ENCODE peak calls at places on chromosomes 5 and 9, in six cellular contexts. K is AG09309, F is MM.1S, L is WERI-Rb-1, X is cardiac fibroblast, E is GM12878. U is an unnamed sample.

GRCh38 chr5:126745259-126745992 is 31.5 kb upstream of the LMNB1 start:
- DNase-seq in K (no peak), F (no peak), L (no peak), X (no peak), E (no peak), U (no peak)

GRCh38 chr5:81189875-81190467 is 43.2 kb upstream of the CKMT2 start:
- DNase-seq in K (no peak), F (no peak), L (no peak), X (no peak), E (no peak), U (no peak)

GRCh38 chr5:67549947-67550346 is 353.3 kb upstream of the CD180 start:
- DNase-seq in K (no peak), F (no peak), L (no peak), X (no peak), E (no peak), U (no peak)

GRCh38 chr9:137717776-137718327 is 99.0 kb downstream of the EHMT1 start:
- DNase-seq in K (no peak), F (no peak), L (no peak), X (no peak), E (no peak), U (no peak)

GRCh38 chr9:124267271-124267807 is 9.6 kb downstream of the NEK6 start:
- DNase-seq in K (no peak), F (no peak), L (no peak), X (peak), E (no peak), U (no peak)

GRCh38 chr9:110189001-110189400 is 19.0 kb downstream of the C9orf152 start:
- DNase-seq in K (no peak), F (no peak), L (no peak), X (no peak), E (no peak), U (no peak)

GRCh38 chr5:159826351-159827222 is 89.7 kb upstream of the ADRA1B start:
- DNase-seq in K (peak), F (peak), L (no peak), X (peak), E (peak), U (peak)

GRCh38 chr5:34524123-34524522 is 132.0 kb upstream of the RAI14 start:
- DNase-seq in K (peak), F (no peak), L (no peak), X (peak), E (no peak), U (no peak)

GRCh38 chr5:65327582-65327981 is 154.1 kb downstream of the ADAMTS6 start:
- DNase-seq in K (no peak), F (no peak), L (no peak), X (peak), E (no peak), U (no peak)

GRCh38 chr9:119677811-119678530 is 308.7 kb upstream of the BRINP1 start:
- DNase-seq in K (no peak), F (no peak), L (peak), X (no peak), E (no peak), U (no peak)

GRCh38 chr5:167950126-167950721 is 341.2 kb upstream of the WWC1 start:
- DNase-seq in K (peak), F (no peak), L (no peak), X (peak), E (no peak), U (no peak)

GRCh38 chr9:69809304-69809863 is 11.2 kb upstream of the CFAP95 start:
- DNase-seq in K (no peak), F (no peak), L (peak), X (peak), E (no peak), U (no peak)

GRCh38 chr9:73034962-73035361 is 82.1 kb upstream of the ALDH1A1 start:
- DNase-seq in K (no peak), F (no peak), L (no peak), X (peak), E (no peak), U (no peak)

GRCh38 chr9:93955356-93956182 is 414 bp upstream of the BARX1 start:
- DNase-seq in K (no peak), F (no peak), L (peak), X (no peak), E (no peak), U (no peak)

GRCh38 chr5:177309351-177310191 is 2.1 kb downstream of the MXD3 start:
- DNase-seq in K (no peak), F (peak), L (peak), X (peak), E (no peak), U (peak)

GRCh38 chr5:39501403-39501802 is 76.6 kb upstream of the DAB2 start:
- DNase-seq in K (no peak), F (no peak), L (no peak), X (peak), E (no peak), U (no peak)

GRCh38 chr9:15310448-15310847 is 3.4 kb upstream of the TTC39B start:
- DNase-seq in K (no peak), F (no peak), L (no peak), X (no peak), E (no peak), U (no peak)

GRCh38 chr9:98894766-98895165 is 48.9 kb upstream of the COL15A1 start:
- DNase-seq in K (no peak), F (no peak), L (no peak), X (no peak), E (no peak), U (no peak)

GRCh38 chr9:116425244-116425643 is 261.9 kb upstream of the TRIM32 start:
- DNase-seq in K (no peak), F (no peak), L (no peak), X (no peak), E (no peak), U (no peak)

GRCh38 chr5:153456993-153457392 is 33.5 kb upstream of the GRIA1 start:
- DNase-seq in K (no peak), F (no peak), L (no peak), X (no peak), E (no peak), U (no peak)

GRCh38 chr9:123322771-123323481 is 33.1 kb upstream of the CRB2 start:
- DNase-seq in K (no peak), F (peak), L (no peak), X (no peak), E (no peak), U (peak)

GRCh38 chr9:35615981-35616680 is 2.1 kb downstream of the CD72 start:
- DNase-seq in K (no peak), F (no peak), L (no peak), X (no peak), E (no peak), U (no peak)

GRCh38 chr9:97981828-97982164 is 1.3 kb upstream of the ANP32B start:
- DNase-seq in K (no peak), F (no peak), L (no peak), X (no peak), E (no peak), U (no peak)

GRCh38 chr5:173472164-173472563 is 143.9 kb upstream of the STC2 start:
- DNase-seq in K (peak), F (no peak), L (no peak), X (peak), E (no peak), U (no peak)

GRCh38 chr5:31889131-31889561 is 250.2 kb downstream of the PDZD2 start:
- DNase-seq in K (no peak), F (no peak), L (peak), X (no peak), E (no peak), U (no peak)

GRCh38 chr9:136729144-136729543 is 13.6 kb downstream of the LCN10 start:
- DNase-seq in K (no peak), F (no peak), L (no peak), X (no peak), E (no peak), U (no peak)

GRCh38 chr5:115430374-115430773 is 114.2 kb downstream of the FEM1C start:
- DNase-seq in K (no peak), F (no peak), L (no peak), X (no peak), E (no peak), U (no peak)

GRCh38 chr5:53261245-53261644 is 151.7 kb upstream of the MOCS2 start:
- DNase-seq in K (no peak), F (no peak), L (no peak), X (peak), E (no peak), U (no peak)

GRCh38 chr5:157575096-157575872 is at the start of gene ADAM19:
- DNase-seq in K (no peak), F (no peak), L (peak), X (peak), E (no peak), U (peak)

GRCh38 chr5:109589983-109590382 is 99.7 kb upstream of the MAN2A1 start:
- DNase-seq in K (no peak), F (no peak), L (peak), X (peak), E (no peak), U (peak)

GRCh38 chr9:84170521-84171141 is 169.9 kb downstream of the SLC28A3 start:
- DNase-seq in K (peak), F (no peak), L (peak), X (peak), E (no peak), U (no peak)

GRCh38 chr9:128098017-128098935 is 29.3 kb downstream of the PTGES2 start:
- DNase-seq in K (peak), F (no peak), L (peak), X (peak), E (no peak), U (no peak)

GRCh38 chr9:124015661-124016131 is 4.1 kb downstream of the LHX2 start:
- DNase-seq in K (no peak), F (no peak), L (no peak), X (no peak), E (no peak), U (peak)

GRCh38 chr5:141510160-141510559 is 21.3 kb downstream of the PCDHGC5 start:
- DNase-seq in K (no peak), F (no peak), L (no peak), X (no peak), E (no peak), U (no peak)

GRCh38 chr5:64768358-64769312 is at the start of the genes CWC27 and SREK1IP1:
- DNase-seq in K (peak), F (peak), L (peak), X (peak), E (peak), U (peak)

GRCh38 chr9:112443200-112443599 is 43.4 kb upstream of the KIAA1958 start:
- DNase-seq in K (peak), F (peak), L (peak), X (peak), E (no peak), U (no peak)

GRCh38 chr9:136777359-136777758 is 13.0 kb upstream of the LCN15 start:
- DNase-seq in K (no peak), F (peak), L (no peak), X (no peak), E (no peak), U (no peak)

GRCh38 chr5:57592236-57592635 is 109.6 kb upstream of the ACTBL2 start:
- DNase-seq in K (no peak), F (no peak), L (no peak), X (no peak), E (no peak), U (no peak)

GRCh38 chr5:108356286-108356685 is 25.6 kb downstream of the FBXL17 start:
- DNase-seq in K (no peak), F (no peak), L (no peak), X (no peak), E (no peak), U (no peak)

GRCh38 chr5:108353087-108353486 is 28.8 kb downstream of the FBXL17 start:
- DNase-seq in K (no peak), F (no peak), L (no peak), X (no peak), E (no peak), U (no peak)
- TF ChIP-seq CTCF in K (no peak), F (no peak), L (no peak), X (no peak), E (no peak), U (no peak)

GRCh38 chr9:108911820-108912219 is 22.1 kb downstream of the ELP1 start:
- DNase-seq in K (no peak), F (no peak), L (no peak), X (no peak), E (no peak), U (no peak)
- TF ChIP-seq CTCF in K (no peak), F (no peak), L (no peak), X (no peak), E (no peak), U (no peak)

DNA sequence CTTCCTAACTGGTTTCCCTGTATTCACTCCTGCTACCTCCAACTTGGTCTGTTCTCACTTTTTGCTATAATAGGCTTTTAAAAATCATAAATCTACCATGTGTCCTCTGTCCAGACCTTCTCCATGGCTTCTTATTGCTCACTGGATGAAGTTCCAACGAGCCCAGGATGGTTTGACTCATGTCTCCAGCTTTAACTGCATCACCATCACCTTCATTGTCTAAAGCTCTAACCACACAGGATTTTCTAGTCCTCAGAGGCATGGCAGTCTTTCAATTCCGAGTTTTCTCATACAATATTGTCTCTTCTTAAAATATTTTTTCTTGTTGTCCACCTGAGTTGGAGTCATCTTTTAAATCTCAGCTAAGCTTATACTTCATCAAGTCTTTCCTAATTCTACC is 49.3 kb downstream of the PDCD1LG2 start:
- DNase-seq in K (no peak), F (no peak), L (no peak), X (no peak), E (no peak), U (no peak)
- TF ChIP-seq CTCF in K (no peak), F (no peak), L (no peak), X (no peak), E (no peak), U (no peak)

GRCh38 chr9:95099321-95100070 is 218.0 kb downstream of the FANCC start:
- DNase-seq in K (no peak), F (no peak), L (no peak), X (no peak), E (no peak), U (no peak)
- TF ChIP-seq CTCF in K (no peak), F (no peak), L (no peak), X (no peak), E (no peak), U (no peak)